ENCODE peak calls at places on chromosome 3, in four cellular contexts. X, U, A and D are unnamed samples.

GRCh38 chr3:126927846-126928245 is 55.1 kb upstream of the PLXNA1 start:
- DNase-seq in A (no peak), X (no peak), U (no peak), D (no peak)

GRCh38 chr3:25897019-25897418 is 107.1 kb downstream of the OXSM start:
- DNase-seq in U (no peak), A (no peak), X (no peak), D (no peak)

GRCh38 chr3:188134079-188134478 is 19.9 kb upstream of the LPP start:
- DNase-seq in U (no peak), A (no peak), X (no peak), D (no peak)

GRCh38 chr3:11513817-11514135 is 129.9 kb downstream of the VGLL4 start:
- DNase-seq in A (no peak), U (no peak), X (no peak), D (no peak)

GRCh38 chr3:33218446-33219174 is at the start of gene SUSD5:
- DNase-seq in U (no peak), A (no peak), X (peak; percentile 72), D (no peak)

GRCh38 chr3:130820976-130821375 is 72.9 kb upstream of the ATP2C1 start:
- DNase-seq in X (no peak), U (no peak), A (no peak), D (peak; percentile 56)

GRCh38 chr3:15820911-15821310 is 23.1 kb upstream of the ANKRD28 start:
- DNase-seq in A (no peak), U (no peak), X (no peak), D (no peak)

GRCh38 chr3:197542741-197543454 is 12.9 kb downstream of the BDH1 start:
- DNase-seq in X (no peak), U (no peak), A (no peak), D (no peak)

GRCh38 chr3:39978293-39978692 is 168.9 kb downstream of the MYRIP start:
- DNase-seq in X (no peak), U (no peak), A (no peak), D (no peak)

GRCh38 chr3:46271910-46272309 is 29.6 kb downstream of the CCR3 start:
- DNase-seq in X (no peak), U (no peak), A (no peak), D (no peak)

GRCh38 chr3:147619925-147620580 is 210.9 kb downstream of the ZIC1 start:
- DNase-seq in U (no peak), X (no peak), A (no peak), D (no peak)

GRCh38 chr3:171028779-171029232 is 2.3 kb upstream of the SLC2A2 start:
- DNase-seq in X (no peak), A (no peak), U (no peak), D (no peak)

GRCh38 chr3:3772920-3773319 is 26.3 kb upstream of the LRRN1 start:
- DNase-seq in A (no peak), X (no peak), U (no peak), D (no peak)

GRCh38 chr3:51311055-51311454 is 74.0 kb upstream of the MANF start:
- DNase-seq in U (no peak), A (no peak), X (no peak), D (no peak)

GRCh38 chr3:30779686-30780287 is 114.7 kb downstream of the GADL1 start:
- DNase-seq in A (no peak), U (no peak), X (no peak), D (no peak)

GRCh38 chr3:186107148-186108105 is 1.5 kb downstream of the ETV5 start:
- DNase-seq in A (peak; percentile 67), X (peak; percentile 84), U (peak; percentile 20), D (peak; percentile 76)

GRCh38 chr3:78022232-78022631 is 982.3 kb downstream of the ROBO2 start:
- DNase-seq in U (no peak), X (no peak), A (no peak), D (no peak)

GRCh38 chr3:146948985-146949384 is 343.8 kb upstream of the PLSCR5 start:
- DNase-seq in A (no peak), X (no peak), U (no peak), D (no peak)

DNA sequence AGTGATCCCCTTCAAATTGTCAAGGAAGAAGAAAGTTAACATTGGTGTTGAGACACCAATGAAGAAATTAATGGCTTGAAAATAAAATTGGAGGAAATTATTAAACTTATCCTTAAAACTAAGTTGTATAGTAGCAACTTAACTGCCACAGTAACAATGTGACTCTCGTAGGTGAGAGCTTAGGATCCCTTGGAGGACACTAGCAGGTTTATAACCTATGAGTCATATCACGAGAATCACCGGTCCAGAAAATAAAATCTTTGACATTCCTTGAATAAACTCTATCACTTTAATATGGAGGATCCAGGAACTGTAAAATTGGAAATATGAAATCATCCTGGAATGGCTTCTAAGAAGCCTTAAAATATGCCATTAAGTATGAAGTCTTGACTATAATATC is 2.1 kb downstream of the GHSR start:
- DNase-seq in U (no peak), X (no peak), A (no peak), D (no peak)
- H3K4me3 ChIP-seq in U (no peak overlapping the region), X (no peak overlapping the region), A (no peak overlapping the region), D (no peak overlapping the region)

GRCh38 chr3:20843037-20843436 is 657.0 kb upstream of the SGO1 start:
- DNase-seq in A (no peak), X (no peak), U (no peak), D (no peak)
- H3K4me1 ChIP-seq in A (no peaks in the 10 kb centered on the region), X (no peaks in the 10 kb centered on the region), U (no peaks in the 10 kb centered on the region), D (no peaks in the 10 kb centered on the region)

GRCh38 chr3:58686847-58687246 is 20.3 kb upstream of the FAM3D start:
- DNase-seq in A (no peak), X (no peak), U (no peak), D (no peak)
- H3K4me3 ChIP-seq in A (no peak overlapping the region), X (no peak overlapping the region), U (no peak overlapping the region), D (no peak overlapping the region)

GRCh38 chr3:42653303-42653559 is 266 bp upstream of the ZBTB47 start:
- DNase-seq in X (no peak), A (no peak), U (no peak), D (no peak)
- H3K4me1 ChIP-seq in X (peaks cover 41% of the 10 kb centered on the region), A (peaks cover 5% of the 10 kb centered on the region), U (peaks cover 14% of the 10 kb centered on the region), D (peaks cover 27% of the 10 kb centered on the region)

GRCh38 chr3:69011331-69011730 is 2.2 kb downstream of the EOGT start:
- DNase-seq in X (no peak), U (no peak), A (no peak), D (no peak)
- H3K4me3 ChIP-seq in X (peak overlapping the region; percentile 86), U (no peak overlapping the region), A (no peak overlapping the region), D (no peak overlapping the region)

DNA sequence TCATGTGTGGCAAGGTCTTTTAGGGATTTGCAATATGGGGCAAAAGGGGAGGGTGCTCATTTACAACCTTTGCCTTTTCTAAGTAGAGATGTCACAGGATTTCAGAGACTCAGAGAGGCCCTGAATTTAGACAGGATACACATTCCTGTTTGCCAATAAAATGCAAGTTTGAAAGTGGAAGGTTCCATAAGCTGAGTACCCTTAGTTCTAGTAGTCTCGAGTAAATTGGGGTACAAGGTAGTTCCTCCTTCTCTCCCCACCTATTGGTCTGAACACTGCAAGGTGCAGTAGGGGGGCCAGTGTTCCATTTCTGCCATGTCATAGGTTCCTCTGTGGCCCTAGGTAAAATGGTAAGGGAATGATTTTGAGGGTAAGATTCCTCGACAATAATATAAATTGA is 5.8 kb downstream of the SOX2 start:
- DNase-seq in A (no peak), U (no peak), X (no peak), D (no peak)
- H3K4me1 ChIP-seq in A (no peaks in the 10 kb centered on the region), U (no peaks in the 10 kb centered on the region), X (peaks cover 3% of the 10 kb centered on the region), D (no peaks in the 10 kb centered on the region)

DNA sequence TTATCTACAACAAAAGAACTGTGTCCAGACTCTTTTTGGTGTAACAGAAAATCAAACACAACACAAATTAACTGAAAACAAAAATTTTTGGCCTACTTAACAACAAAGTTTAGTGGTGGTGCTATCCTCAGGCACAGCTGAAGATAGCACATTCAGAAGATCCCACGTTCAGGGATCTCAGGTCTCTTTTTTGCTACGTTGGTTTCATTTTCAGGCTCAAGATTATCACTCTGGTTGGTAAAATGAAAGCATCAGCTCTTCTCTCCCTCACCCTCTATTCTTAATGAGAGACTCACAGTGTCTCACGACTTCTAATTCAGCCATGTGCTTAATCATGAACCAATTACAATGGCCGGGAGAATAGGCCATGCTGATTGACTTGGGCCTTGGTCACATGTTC is 146.9 kb upstream of the PTPRG start:
- DNase-seq in X (no peak), U (no peak), A (no peak), D (no peak)
- H3K4me3 ChIP-seq in X (no peak overlapping the region), U (no peak overlapping the region), A (no peak overlapping the region), D (no peak overlapping the region)